ENCODE peak calls at places on chromosomes 6 and 20, in seven cellular contexts. R is DMS153; Q is NCI-H1092; P is NCI-H1417; D is SW480; N is stimulated activated CD4-positive, alpha-beta T cell treated with anti-CD3 and anti-CD28 coated beads, Interleukin-15, amount 100 ng/mL, for 1 hour; Y is naive thymus-derived CD8-positive, alpha-beta T cell. V is an unnamed sample.

GRCh38 chr20:17863577-17864292 is 104.9 kb downstream of the SNX5 start:
- DNase-seq in P (peak; percentile 47), Q (no peak), D (peak; percentile 79), R (no peak), N (no peak), Y (no peak), V (no peak)

GRCh38 chr20:41213150-41213820 is 75.9 kb downstream of the PLCG1 start:
- DNase-seq in N (no peak), P (no peak), Y (no peak), R (peak; percentile 68), Q (peak; percentile 79), D (peak; percentile 47), V (no peak)

GRCh38 chr6:159389695-159390094 is 220.5 kb downstream of the FNDC1 start:
- DNase-seq in Q (no peak), Y (no peak), N (no peak), R (no peak), D (no peak), P (no peak), V (no peak)

GRCh38 chr6:56279346-56280080 is 32.1 kb upstream of the COL21A1 start:
- DNase-seq in P (no peak), Q (no peak), Y (no peak), R (no peak), D (peak; percentile 14), N (no peak), V (no peak)

GRCh38 chr6:11174245-11174616 is 58.2 kb downstream of the NEDD9 start:
- DNase-seq in Y (no peak), R (no peak), P (no peak), N (no peak), Q (no peak), D (no peak), V (no peak)

GRCh38 chr6:49524541-49524940 is 24.8 kb downstream of the GLYATL3 start:
- DNase-seq in D (no peak), R (no peak), N (no peak), Y (no peak), P (no peak), Q (no peak), V (no peak)

GRCh38 chr6:166275714-166276166 is 32.5 kb downstream of the PRR18 start:
- DNase-seq in P (peak; percentile 74), Q (peak; percentile 44), D (peak; percentile 28), Y (peak; percentile 62), N (peak; percentile 74), R (peak; percentile 43), V (peak; percentile 62)

GRCh38 chr20:24100370-24101011 is 111.9 kb upstream of the GGTLC1 start:
- DNase-seq in Y (peak; percentile 29), Q (peak; percentile 59), N (peak; percentile 35), D (peak; percentile 89), P (peak; percentile 53), R (peak; percentile 49), V (peak; percentile 25)

GRCh38 chr6:36443951-36444428 is 1.2 kb downstream of the KCTD20 start:
- DNase-seq in Q (no peak), D (peak; percentile 44), R (no peak), P (peak; percentile 61), Y (no peak), N (no peak), V (no peak)

GRCh38 chr6:36625161-36625919 is 31.2 kb downstream of the SRSF3 start:
- DNase-seq in P (peak; percentile 62), Q (peak; percentile 45), D (no peak), Y (no peak), N (no peak), R (peak; percentile 14), V (no peak)

GRCh38 chr20:22728146-22728745 is 143.9 kb upstream of the FOXA2 start:
- DNase-seq in Q (no peak), R (no peak), P (no peak), N (no peak), Y (no peak), D (no peak), V (no peak)

GRCh38 chr20:944148-944547 is 28.0 kb upstream of the ANGPT4 start:
- DNase-seq in N (no peak), D (no peak), P (no peak), Y (no peak), R (no peak), Q (no peak), V (no peak)

GRCh38 chr20:49505518-49505917 is 23.1 kb upstream of the KCNB1 start:
- DNase-seq in N (no peak), R (peak; percentile 22), Y (no peak), P (peak; percentile 92), Q (peak; percentile 65), D (no peak), V (no peak)

GRCh38 chr20:2559641-2560040 is 23.3 kb downstream of the TMC2 start:
- DNase-seq in D (no peak), N (no peak), Y (no peak), Q (peak; percentile 51), P (peak; percentile 89), R (peak; percentile 10), V (no peak)

GRCh38 chr20:64065973-64066341 is 3.0 kb downstream of the TCEA2 start:
- DNase-seq in N (no peak), Y (no peak), D (peak; percentile 96), P (no peak), Q (no peak), R (no peak), V (no peak)

GRCh38 chr6:148593130-148593812 is 153.6 kb upstream of the UST start:
- DNase-seq in Y (no peak), R (no peak), N (no peak), Q (no peak), P (no peak), D (no peak), V (no peak)

GRCh38 chr6:20403766-20404640 is 2.3 kb downstream of the E2F3 start:
- DNase-seq in R (peak; percentile 25), Q (no peak), D (peak; percentile 53), P (peak; percentile 76), Y (peak; percentile 62), N (peak; percentile 40), V (peak; percentile 45)

GRCh38 chr6:111681856-111682255 is 76.2 kb upstream of the TRAF3IP2 start:
- DNase-seq in R (no peak), P (no peak), Q (no peak), Y (no peak), N (no peak), D (no peak), V (no peak)

GRCh38 chr20:51153867-51154707 is 131.2 kb upstream of the KCNG1 start:
- DNase-seq in Q (no peak), P (no peak), N (no peak), D (no peak), R (no peak), Y (no peak), V (no peak)